ENCODE peak calls at places on chromosomes 13 and 19, in eight cellular contexts. C is cardiac muscle cell; M is Peyer's patch; N is right lobe of liver; D is uterus; A is tibial nerve; P is CD8-positive, alpha-beta T cell; Z is colonic mucosa. X is an unnamed sample. For H3K4me1, the result is how much of the 10 kb centered on the place peaks cover.

GRCh38 chr19:14545716-14546082 is 16.3 kb downstream of the TECR start:
- DNase-seq in C (no peak), M (no peak), P (no peak), A (no peak), D (no peak), N (no peak), Z (no peak), X (no peak)

GRCh38 chr19:5263615-5264014 is 77.0 kb downstream of the PTPRS start:
- DNase-seq in D (no peak), M (no peak), C (no peak), N (no peak), P (no peak), A (no peak), Z (no peak), X (no peak)

GRCh38 chr19:51354742-51355148 is 11.4 kb downstream of the ETFB start:
- DNase-seq in Z (no peak), M (no peak), P (no peak), N (no peak), D (no peak), C (peak), A (no peak), X (no peak)

GRCh38 chr13:79932556-79932955 is 408.4 kb downstream of the SPRY2 start:
- DNase-seq in Z (no peak), D (no peak), C (no peak), M (no peak), A (no peak), P (no peak), N (no peak), X (no peak)

GRCh38 chr13:48783181-48783630 is 129.5 kb downstream of the CYSLTR2 start:
- DNase-seq in D (no peak), P (no peak), A (peak), M (peak), Z (peak), C (no peak), N (peak), X (peak)

GRCh38 chr19:4406626-4407025 is 4.2 kb downstream of the CHAF1A start:
- DNase-seq in A (no peak), N (no peak), C (no peak), M (no peak), P (no peak), Z (no peak), D (no peak), X (no peak)

GRCh38 chr19:47444388-47444821 is 25.1 kb upstream of the MEIS3 start:
- DNase-seq in Z (no peak), N (no peak), C (peak), D (no peak), A (no peak), M (no peak), P (no peak), X (no peak)

GRCh38 chr19:10565028-10565566 is 713 bp downstream of the KRI1 start:
- DNase-seq in A (no peak), M (peak), D (peak), C (peak), Z (peak), P (peak), N (no peak), X (peak)

GRCh38 chr19:50557009-50557613 is 11.1 kb downstream of the LRRC4B start:
- DNase-seq in A (no peak), C (no peak), Z (no peak), D (no peak), P (no peak), M (no peak), N (no peak), X (no peak)

GRCh38 chr19:42121666-42122069 is 10.6 kb downstream of the POU2F2 start:
- DNase-seq in M (peak), A (no peak), Z (peak), C (no peak), P (peak), D (no peak), N (peak), X (no peak)

GRCh38 chr19:13056052-13056660 is 46.5 kb downstream of the LYL1 start:
- DNase-seq in Z (no peak), N (no peak), C (no peak), M (peak), A (no peak), D (peak), P (no peak), X (peak)

GRCh38 chr19:15114153-15114540 is 6.9 kb downstream of the SYDE1 start:
- DNase-seq in N (no peak), A (no peak), P (no peak), D (no peak), C (no peak), M (no peak), Z (no peak), X (no peak)

GRCh38 chr19:18251587-18252369 is 22.5 kb downstream of the IQCN start:
- DNase-seq in M (peak), D (peak), Z (peak), C (peak), N (peak), P (peak), A (peak), X (peak)

GRCh38 chr19:43372462-43372861 is 19.0 kb downstream of the CD177 start:
- DNase-seq in Z (no peak), A (no peak), D (no peak), C (no peak), P (no peak), M (no peak), N (no peak), X (no peak)

GRCh38 chr13:24124789-24125476 is 35.6 kb upstream of the SPATA13 start:
- DNase-seq in Z (no peak), M (no peak), C (peak), P (no peak), D (no peak), A (no peak), N (no peak), X (no peak)

GRCh38 chr19:40366697-40367561 is 18.4 kb downstream of the PLD3 start:
- DNase-seq in Z (no peak), A (no peak), P (no peak), C (peak), D (no peak), N (no peak), M (no peak), X (peak)

GRCh38 chr13:72463561-72463960 is 263.9 kb downstream of the MZT1 start:
- DNase-seq in P (no peak), N (no peak), Z (no peak), M (no peak), D (no peak), A (no peak), C (peak), X (no peak)

GRCh38 chr13:43246382-43246781 is 223.0 kb downstream of the DNAJC15 start:
- DNase-seq in A (no peak), P (no peak), D (no peak), M (no peak), Z (no peak), N (no peak), C (no peak), X (no peak)

GRCh38 chr19:18588611-18589379 is at the start of gene REX1BD:
- DNase-seq in P (peak), D (peak), A (peak), Z (peak), N (peak), C (peak), M (peak), X (peak)

GRCh38 chr13:113652404-113653263 is 5.4 kb downstream of the ATP4B start:
- DNase-seq in M (peak), P (no peak), Z (no peak), C (no peak), D (no peak), N (peak), A (peak), X (peak)

GRCh38 chr19:39497850-39498261 is 891 bp upstream of the DLL3 start:
- DNase-seq in C (peak), D (no peak), P (no peak), Z (peak), M (peak), A (no peak), N (no peak), X (no peak)

GRCh38 chr13:34308725-34309124 is 490.8 kb downstream of the RFC3 start:
- DNase-seq in D (no peak), Z (no peak), C (no peak), N (no peak), P (no peak), M (no peak), A (no peak), X (no peak)

GRCh38 chr19:39167461-39168257 is 29.1 kb upstream of the NCCRP1 start:
- DNase-seq in A (no peak), D (no peak), Z (peak), P (no peak), N (no peak), C (no peak), M (no peak), X (peak)

GRCh38 chr19:15432018-15432494 is 13.3 kb upstream of the AKAP8L start:
- DNase-seq in D (no peak), M (no peak), P (no peak), A (no peak), N (no peak), C (peak), Z (no peak), X (no peak)

GRCh38 chr13:21333186-21333585 is 125.9 kb downstream of the ZDHHC20 start:
- DNase-seq in P (no peak), D (no peak), C (no peak), A (no peak), N (no peak), M (no peak), Z (no peak), X (no peak)

GRCh38 chr13:110713981-110714797 is 689 bp downstream of the ING1 start:
- DNase-seq in Z (peak), N (peak), M (peak), D (peak), A (peak), C (peak), P (peak), X (peak)

GRCh38 chr13:111337206-111337605 is 16.8 kb downstream of the TEX29 start:
- DNase-seq in D (no peak), M (no peak), Z (no peak), P (no peak), C (no peak), N (no peak), A (no peak), X (no peak)

GRCh38 chr13:48163066-48163465 is 68.2 kb upstream of the MED4 start:
- DNase-seq in C (no peak), Z (no peak), M (no peak), A (no peak), N (no peak), D (no peak), P (no peak), X (no peak)

GRCh38 chr19:50922316-50922853 is 11.2 kb upstream of the KLK4 start:
- DNase-seq in A (peak), C (peak), D (peak), M (peak), N (peak), P (peak), Z (peak), X (peak)

GRCh38 chr19:17078920-17079709 is 3.5 kb downstream of the MYO9B start:
- DNase-seq in A (no peak), P (no peak), M (no peak), C (no peak), N (no peak), Z (no peak), D (no peak), X (no peak)
- H3K4me1 ChIP-seq in A (half or more), P (half or more), M (under half), C (under half), N (under half), Z (under half), D (under half), X (half or more)

GRCh38 chr13:37870895-37871550 is 1.5 kb upstream of the TRPC4 start:
- DNase-seq in D (no peak), N (no peak), C (no peak), Z (no peak), A (no peak), M (no peak), P (no peak), X (no peak)

GRCh38 chr13:37869756-37870488 is at the start of gene TRPC4:
- DNase-seq in Z (peak), C (peak), M (peak), A (no peak), D (peak), P (no peak), N (no peak), X (peak)

GRCh38 chr13:37869506-37869755 is 141 bp downstream of the TRPC4 start:
- DNase-seq in C (peak), N (no peak), M (no peak), A (no peak), D (no peak), Z (no peak), P (no peak), X (no peak)

GRCh38 chr13:37868691-37869505 is 674 bp downstream of the TRPC4 start:
- DNase-seq in P (no peak), D (no peak), C (peak), M (no peak), A (no peak), Z (no peak), N (no peak), X (no peak)

GRCh38 chr13:37870489-37870845 is 895 bp upstream of the TRPC4 start:
- DNase-seq in N (no peak), C (no peak), M (no peak), P (no peak), Z (no peak), D (no peak), A (no peak), X (no peak)
- H3K4me3 ChIP-seq in N (peak), C (no peak), M (peak), P (no peak), Z (no peak), D (peak), A (peak), X (peak)

DNA sequence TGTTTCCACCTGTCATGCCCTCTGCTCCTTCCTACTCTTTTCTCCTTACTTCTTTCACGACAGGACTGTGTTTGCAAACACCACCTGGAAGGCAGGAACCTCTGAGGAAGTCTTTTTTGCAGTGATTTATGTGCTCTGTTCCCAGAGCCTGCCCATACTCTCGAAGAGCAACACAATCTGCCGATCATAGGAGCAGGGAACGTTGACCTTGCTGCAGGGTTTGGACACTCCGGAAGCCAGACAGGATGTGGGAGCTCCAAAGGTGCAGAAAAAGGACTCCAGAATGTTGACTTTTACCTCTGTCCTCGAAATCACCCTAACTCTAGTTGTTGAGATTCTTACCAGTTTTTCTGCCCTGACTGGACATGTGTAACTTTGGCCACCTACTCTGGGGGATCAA is 8.6 kb upstream of the ZNF181 start:
- DNase-seq in A (no peak), Z (no peak), M (no peak), N (no peak), D (no peak), C (no peak), P (no peak), X (no peak)
- H3K27ac ChIP-seq in A (no peak), Z (no peak), M (no peak), N (no peak), D (no peak), C (no peak), P (no peak), X (no peak)

GRCh38 chr13:30371649-30372265 is 50.5 kb upstream of the UBE2L5 start:
- DNase-seq in A (no peak), D (no peak), P (peak), Z (peak), M (peak), C (no peak), N (peak), X (no peak)
- H3K4me1 ChIP-seq in A (under half), D (under half), P (half or more), Z (under half), M (under half), C (under half), N (under half), X (under half)

GRCh38 chr19:33519416-33519815 is 2.2 kb downstream of the PEPD start:
- DNase-seq in A (no peak), Z (no peak), D (no peak), P (no peak), M (no peak), C (no peak), N (no peak), X (no peak)

GRCh38 chr19:33518541-33518940 is 3.0 kb downstream of the PEPD start:
- DNase-seq in Z (no peak), D (no peak), P (no peak), M (no peak), A (no peak), C (no peak), N (no peak), X (no peak)

GRCh38 chr19:33521480-33522370 is at the start of gene PEPD:
- DNase-seq in N (peak), A (peak), C (peak), Z (peak), D (peak), P (peak), M (peak), X (peak)

GRCh38 chr19:33520844-33521479 is 629 bp downstream of the PEPD start:
- DNase-seq in A (no peak), Z (peak), C (no peak), P (no peak), N (peak), D (no peak), M (peak), X (no peak)

GRCh38 chr19:33520048-33520643 is 1.4 kb downstream of the PEPD start:
- DNase-seq in A (no peak), M (peak), C (no peak), Z (no peak), N (no peak), D (no peak), P (no peak), X (no peak)
- H3K4me3 ChIP-seq in A (no peak), M (peak), C (no peak), Z (no peak), N (peak), D (no peak), P (no peak), X (no peak)

GRCh38 chr19:31274964-31275319 is 74.3 kb downstream of the TSHZ3 start:
- DNase-seq in N (no peak), P (no peak), M (no peak), Z (no peak), A (no peak), D (no peak), C (no peak), X (no peak)
- H3K27ac ChIP-seq in N (no peak), P (no peak), M (no peak), Z (no peak), A (no peak), D (peak), C (no peak), X (no peak)

DNA sequence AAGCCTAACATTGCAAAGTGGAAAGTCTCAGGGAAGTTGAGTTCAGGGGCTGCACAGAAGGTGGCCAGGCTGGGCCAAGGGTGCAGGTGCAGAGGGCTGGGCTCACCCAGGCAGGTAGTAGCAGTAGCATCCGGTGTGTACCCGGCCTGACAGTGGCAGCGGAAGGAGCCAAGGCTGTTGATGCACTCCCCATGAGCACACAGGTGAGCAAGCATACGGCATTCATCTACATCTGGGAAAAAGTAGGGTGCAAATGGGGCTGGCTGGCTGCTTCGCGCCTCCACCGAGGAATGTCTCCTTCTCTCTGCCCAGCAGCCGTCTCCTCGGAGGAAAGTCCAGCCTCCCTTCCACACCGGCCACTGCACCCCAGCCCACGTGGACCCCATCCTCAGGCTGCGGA is 30.6 kb downstream of the CCL25 start:
- DNase-seq in A (no peak), D (no peak), M (no peak), P (no peak), N (no peak), Z (no peak), C (no peak), X (no peak)
- H3K4me1 ChIP-seq in A (under half), D (under half), M (under half), P (under half), N (under half), Z (under half), C (under half), X (under half)

GRCh38 chr19:2774953-2775555 is 8.0 kb downstream of the SGTA start:
- DNase-seq in Z (no peak), C (no peak), P (no peak), D (no peak), A (no peak), N (no peak), M (no peak), X (peak)
- H3K4me3 ChIP-seq in Z (no peak), C (no peak), P (peak), D (no peak), A (peak), N (peak), M (peak), X (peak)

DNA sequence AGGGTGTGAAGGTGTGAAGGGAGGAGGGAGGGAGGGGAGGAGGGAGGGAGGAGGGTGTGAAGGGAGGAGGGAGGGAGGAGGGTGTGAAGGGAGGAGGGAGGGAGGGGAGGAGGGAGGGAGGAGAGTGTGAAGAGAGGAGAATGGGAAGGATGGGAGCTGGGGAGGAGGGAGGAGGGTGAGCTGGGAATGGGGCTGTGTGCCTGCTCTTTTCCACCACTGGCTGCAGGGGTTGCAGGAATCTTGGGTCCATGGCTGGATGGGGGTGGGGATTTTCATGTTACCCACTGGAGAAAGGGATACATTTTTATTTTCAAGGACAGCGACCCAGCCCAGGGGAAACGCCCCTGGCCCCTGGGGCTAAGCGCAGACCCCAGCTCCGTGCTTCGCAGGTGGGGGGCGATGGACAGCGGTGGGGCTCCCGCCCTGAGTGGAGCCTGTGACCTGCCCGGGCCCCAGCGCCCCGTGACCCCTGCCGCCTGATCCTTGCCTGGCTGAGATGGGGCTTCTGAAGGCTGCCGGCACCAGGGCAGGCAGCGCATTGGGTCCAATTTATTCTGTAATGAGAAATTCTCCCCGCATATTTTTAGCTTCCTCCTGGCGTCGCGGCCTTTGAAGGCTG is 3.0 kb upstream of the EFNA2 start:
- DNase-seq in Z (peak), P (no peak), N (no peak), A (no peak), D (no peak), C (no peak), M (no peak), X (no peak)
- H3K27ac ChIP-seq in Z (peak), P (no peak), N (no peak), A (no peak), D (no peak), C (no peak), M (peak), X (no peak)

GRCh38 chr13:41012536-41012935 is 6.6 kb downstream of the ELF1 start:
- DNase-seq in C (no peak), P (no peak), A (no peak), Z (no peak), M (no peak), N (no peak), D (no peak), X (no peak)
- H3K4me1 ChIP-seq in C (under half), P (half or more), A (half or more), Z (under half), M (under half), N (under half), D (under half), X (under half)

X was measured in upper lobe of right lung.